ENCODE peak calls at places on chromosomes 2 and 18, in four cellular contexts. One of them, this sample, is unnamed.

GRCh38 chr2:160679686-160680085 is 186.1 kb upstream of the RBMS1 start:
- DNase-seq in left ventricle myocardium inferior: no peak
- DNase-seq in right lobe of liver: no peak
- DNase-seq in IMR-90: no peak
- DNase-seq in this sample: no peak

GRCh38 chr2:3108105-3108504 is 269.5 kb downstream of the EIPR1 start:
- DNase-seq in right lobe of liver: peak; percentile 35
- DNase-seq in left ventricle myocardium inferior: no peak
- DNase-seq in IMR-90: no peak
- DNase-seq in this sample: no peak

GRCh38 chr2:149733936-149734685 is 146.5 kb upstream of the MMADHC start:
- DNase-seq in right lobe of liver: no peak
- DNase-seq in IMR-90: peak; percentile 48
- DNase-seq in left ventricle myocardium inferior: no peak
- DNase-seq in this sample: no peak

GRCh38 chr2:15700610-15701325 is 109.1 kb downstream of the DDX1 start:
- DNase-seq in left ventricle myocardium inferior: no peak
- DNase-seq in IMR-90: no peak
- DNase-seq in right lobe of liver: no peak
- DNase-seq in this sample: no peak

GRCh38 chr2:17857016-17857415 is 21.5 kb upstream of the KCNS3 start:
- DNase-seq in left ventricle myocardium inferior: no peak
- DNase-seq in IMR-90: peak; percentile 18
- DNase-seq in right lobe of liver: no peak
- DNase-seq in this sample: no peak

GRCh38 chr2:71402427-71402826 is 50.9 kb upstream of the DYSF start:
- DNase-seq in IMR-90: no peak
- DNase-seq in right lobe of liver: no peak
- DNase-seq in left ventricle myocardium inferior: no peak
- DNase-seq in this sample: no peak

GRCh38 chr2:48589170-48589767 is 28.4 kb upstream of the GTF2A1L start:
- DNase-seq in IMR-90: peak; percentile 59
- DNase-seq in left ventricle myocardium inferior: peak; percentile 20
- DNase-seq in right lobe of liver: no peak
- DNase-seq in this sample: no peak

GRCh38 chr2:174786066-174786725 is 21.9 kb upstream of the CHRNA1 start:
- DNase-seq in right lobe of liver: no peak
- DNase-seq in left ventricle myocardium inferior: no peak
- DNase-seq in IMR-90: peak; percentile 51
- DNase-seq in this sample: no peak

GRCh38 chr2:17830053-17831034 is 14.1 kb downstream of the MSGN1 start:
- DNase-seq in left ventricle myocardium inferior: peak; percentile 79
- DNase-seq in IMR-90: peak; percentile 65
- DNase-seq in right lobe of liver: peak; percentile 75
- DNase-seq in this sample: peak; percentile 89

GRCh38 chr2:223937535-223937934 is 7.6 kb downstream of the WDFY1 start:
- DNase-seq in right lobe of liver: no peak
- DNase-seq in IMR-90: no peak
- DNase-seq in left ventricle myocardium inferior: no peak
- DNase-seq in this sample: no peak

GRCh38 chr2:188345020-188345419 is 53.3 kb downstream of the GULP1 start:
- DNase-seq in right lobe of liver: no peak
- DNase-seq in IMR-90: peak; percentile 14
- DNase-seq in left ventricle myocardium inferior: no peak
- DNase-seq in this sample: no peak

GRCh38 chr2:10303174-10303633 is 500 bp downstream of the HPCAL1 start:
- DNase-seq in right lobe of liver: peak; percentile 54
- DNase-seq in IMR-90: no peak
- DNase-seq in left ventricle myocardium inferior: no peak
- DNase-seq in this sample: no peak

GRCh38 chr2:207437857-207438166 is 92.0 kb upstream of the CREB1 start:
- DNase-seq in right lobe of liver: peak; percentile 47
- DNase-seq in IMR-90: no peak
- DNase-seq in left ventricle myocardium inferior: no peak
- DNase-seq in this sample: no peak

GRCh38 chr2:105271393-105272045 is 30.0 kb downstream of the GPR45 start:
- DNase-seq in IMR-90: no peak
- DNase-seq in left ventricle myocardium inferior: no peak
- DNase-seq in right lobe of liver: no peak
- DNase-seq in this sample: no peak

GRCh38 chr18:45251236-45251635 is 364.0 kb upstream of the SLC14A2 start:
- DNase-seq in right lobe of liver: no peak
- DNase-seq in left ventricle myocardium inferior: no peak
- DNase-seq in IMR-90: no peak
- DNase-seq in this sample: no peak

GRCh38 chr2:39506215-39506614 is 69.1 kb upstream of the MAP4K3 start:
- DNase-seq in IMR-90: no peak
- DNase-seq in right lobe of liver: no peak
- DNase-seq in left ventricle myocardium inferior: no peak
- DNase-seq in this sample: no peak

GRCh38 chr2:145012806-145013205 is 492.9 kb upstream of the ZEB2 start:
- DNase-seq in right lobe of liver: no peak
- DNase-seq in left ventricle myocardium inferior: no peak
- DNase-seq in IMR-90: no peak
- DNase-seq in this sample: no peak

GRCh38 chr2:108621087-108621559 is 86.9 kb downstream of the LIMS1 start:
- DNase-seq in IMR-90: peak; percentile 46
- DNase-seq in right lobe of liver: no peak
- DNase-seq in left ventricle myocardium inferior: no peak
- DNase-seq in this sample: peak; percentile 61

GRCh38 chr2:158779621-158780020 is 15.5 kb upstream of the DAPL1 start:
- DNase-seq in right lobe of liver: no peak
- DNase-seq in IMR-90: no peak
- DNase-seq in left ventricle myocardium inferior: no peak
- DNase-seq in this sample: no peak

GRCh38 chr2:221655279-221655678 is 83.2 kb upstream of the EPHA4 start:
- DNase-seq in IMR-90: no peak
- DNase-seq in left ventricle myocardium inferior: no peak
- DNase-seq in right lobe of liver: no peak
- DNase-seq in this sample: no peak

GRCh38 chr2:222944552-222944951 is 83.7 kb downstream of the ACSL3 start:
- DNase-seq in right lobe of liver: no peak
- DNase-seq in IMR-90: peak; percentile 26
- DNase-seq in left ventricle myocardium inferior: no peak
- DNase-seq in this sample: no peak

GRCh38 chr18:3015203-3015590 is 2.3 kb upstream of the LPIN2 start:
- DNase-seq in left ventricle myocardium inferior: no peak
- DNase-seq in right lobe of liver: no peak
- DNase-seq in IMR-90: peak; percentile 84
- DNase-seq in this sample: no peak

GRCh38 chr2:181615086-181615635 is 41.7 kb downstream of the CERKL start:
- DNase-seq in right lobe of liver: no peak
- DNase-seq in left ventricle myocardium inferior: no peak
- DNase-seq in IMR-90: no peak
- DNase-seq in this sample: no peak

GRCh38 chr2:86393521-86394490 is 47.4 kb upstream of the KDM3A start:
- DNase-seq in IMR-90: peak; percentile 22
- DNase-seq in left ventricle myocardium inferior: peak; percentile 30
- DNase-seq in right lobe of liver: no peak
- DNase-seq in this sample: no peak

GRCh38 chr18:58768293-58768974 is 96.2 kb upstream of the ZNF532 start:
- DNase-seq in right lobe of liver: peak; percentile 76
- DNase-seq in IMR-90: peak; percentile 48
- DNase-seq in left ventricle myocardium inferior: peak; percentile 73
- DNase-seq in this sample: peak; percentile 80

GRCh38 chr2:143399679-143400078 is 270.5 kb downstream of the ARHGAP15 start:
- DNase-seq in left ventricle myocardium inferior: no peak
- DNase-seq in right lobe of liver: no peak
- DNase-seq in IMR-90: peak; percentile 20
- DNase-seq in this sample: no peak

GRCh38 chr2:200423552-200423951 is 86.3 kb downstream of the KCTD18 start:
- DNase-seq in left ventricle myocardium inferior: no peak
- DNase-seq in IMR-90: no peak
- DNase-seq in right lobe of liver: no peak
- DNase-seq in this sample: no peak

GRCh38 chr2:56376699-56377665 is 193.2 kb downstream of the CCDC85A start:
- DNase-seq in left ventricle myocardium inferior: no peak
- DNase-seq in right lobe of liver: no peak
- DNase-seq in IMR-90: no peak
- DNase-seq in this sample: no peak

GRCh38 chr2:54206596-54206995 is 49.4 kb downstream of the TSPYL6 start:
- DNase-seq in IMR-90: peak; percentile 46
- DNase-seq in right lobe of liver: no peak
- DNase-seq in left ventricle myocardium inferior: no peak
- DNase-seq in this sample: no peak

GRCh38 chr2:74741651-74742050 is 87.6 kb downstream of the SEMA4F start:
- DNase-seq in right lobe of liver: no peak
- DNase-seq in left ventricle myocardium inferior: no peak
- DNase-seq in IMR-90: no peak
- DNase-seq in this sample: no peak

GRCh38 chr2:54999182-54999581 is 51.1 kb downstream of the RTN4 start:
- DNase-seq in IMR-90: peak; percentile 77
- DNase-seq in right lobe of liver: no peak
- DNase-seq in left ventricle myocardium inferior: no peak
- DNase-seq in this sample: no peak

GRCh38 chr18:35236964-35237363 is 3.9 kb upstream of the ZNF397 start:
- DNase-seq in left ventricle myocardium inferior: no peak
- DNase-seq in IMR-90: no peak
- DNase-seq in right lobe of liver: no peak
- DNase-seq in this sample: no peak

GRCh38 chr2:2880938-2881337 is 496.7 kb downstream of the EIPR1 start:
- DNase-seq in left ventricle myocardium inferior: no peak
- DNase-seq in right lobe of liver: peak; percentile 14
- DNase-seq in IMR-90: no peak
- DNase-seq in this sample: no peak

GRCh38 chr2:220076734-220077133 is 449.3 kb downstream of the SLC4A3 start:
- DNase-seq in left ventricle myocardium inferior: no peak
- DNase-seq in IMR-90: peak; percentile 42
- DNase-seq in right lobe of liver: no peak
- DNase-seq in this sample: no peak

GRCh38 chr2:129903586-129904425 is 75.7 kb upstream of the RAB6C start:
- DNase-seq in left ventricle myocardium inferior: no peak
- DNase-seq in right lobe of liver: no peak
- DNase-seq in IMR-90: no peak
- DNase-seq in this sample: no peak

GRCh38 chr2:217653240-217653639 is 349.6 kb downstream of the TNS1 start:
- DNase-seq in right lobe of liver: no peak
- DNase-seq in left ventricle myocardium inferior: peak; percentile 26
- DNase-seq in IMR-90: peak; percentile 89
- DNase-seq in this sample: no peak

GRCh38 chr2:28004086-28004485 is 113.6 kb downstream of the BABAM2 start:
- DNase-seq in right lobe of liver: no peak
- DNase-seq in left ventricle myocardium inferior: no peak
- DNase-seq in IMR-90: peak; percentile 96
- DNase-seq in this sample: no peak

GRCh38 chr2:241425368-241425767 is 69.3 kb downstream of the FARP2 start:
- DNase-seq in left ventricle myocardium inferior: no peak
- DNase-seq in IMR-90: no peak
- DNase-seq in right lobe of liver: no peak
- DNase-seq in this sample: no peak

GRCh38 chr2:241432824-241433448 is 75.4 kb downstream of the STK25 start:
- DNase-seq in IMR-90: no peak
- DNase-seq in right lobe of liver: no peak
- DNase-seq in left ventricle myocardium inferior: no peak
- DNase-seq in this sample: no peak

DNA sequence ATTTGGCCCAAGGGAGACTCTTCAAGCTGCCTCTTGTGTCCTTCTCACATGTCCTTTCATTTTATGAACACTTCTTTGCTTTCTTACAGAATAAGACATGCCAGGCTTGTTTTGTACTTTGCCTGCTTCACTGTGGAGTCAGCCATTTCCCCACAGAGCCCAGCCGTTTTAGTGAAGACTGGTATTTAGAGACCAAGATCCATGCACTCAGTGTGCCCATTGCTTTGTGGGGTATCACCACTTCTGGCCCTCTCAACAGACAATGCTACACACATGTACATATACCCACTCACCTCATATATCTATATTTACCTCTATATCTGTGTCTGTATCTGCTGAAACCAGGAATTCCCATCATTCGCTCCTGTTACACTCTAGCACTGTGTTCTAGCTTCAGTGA is 74.1 kb downstream of the FARP2 start:
- DNase-seq in IMR-90: no peak
- DNase-seq in right lobe of liver: no peak
- DNase-seq in left ventricle myocardium inferior: no peak
- DNase-seq in this sample: no peak
- H3K36me3 ChIP-seq in IMR-90: peaks cover 17% of the 10 kb centered on the region
- H3K36me3 ChIP-seq in right lobe of liver: no peaks in the 10 kb centered on the region
- H3K36me3 ChIP-seq in left ventricle myocardium inferior: peaks cover 55% of the 10 kb centered on the region
- H3K36me3 ChIP-seq in this sample: no peaks in the 10 kb centered on the region

GRCh38 chr2:12052771-12053170 is 306.3 kb downstream of the LPIN1 start:
- DNase-seq in left ventricle myocardium inferior: no peak
- DNase-seq in IMR-90: no peak
- DNase-seq in right lobe of liver: no peak
- DNase-seq in this sample: no peak

GRCh38 chr2:12051831-12052230 is 305.4 kb downstream of the LPIN1 start:
- DNase-seq in right lobe of liver: no peak
- DNase-seq in IMR-90: peak; percentile 87
- DNase-seq in left ventricle myocardium inferior: no peak
- DNase-seq in this sample: no peak

GRCh38 chr2:12047761-12048160 is 301.3 kb downstream of the LPIN1 start:
- DNase-seq in right lobe of liver: no peak
- DNase-seq in IMR-90: no peak
- DNase-seq in left ventricle myocardium inferior: no peak
- DNase-seq in this sample: no peak

GRCh38 chr2:12048551-12048950 is 302.1 kb downstream of the LPIN1 start:
- DNase-seq in IMR-90: no peak
- DNase-seq in left ventricle myocardium inferior: no peak
- DNase-seq in right lobe of liver: no peak
- DNase-seq in this sample: no peak

GRCh38 chr2:12050381-12050780 is 303.9 kb downstream of the LPIN1 start:
- DNase-seq in left ventricle myocardium inferior: no peak
- DNase-seq in IMR-90: peak; percentile 94
- DNase-seq in right lobe of liver: no peak
- DNase-seq in this sample: no peak
- TF ChIP-seq CTCF in left ventricle myocardium inferior: no peak
- TF ChIP-seq CTCF in IMR-90: peak; percentile 46
- TF ChIP-seq CTCF in right lobe of liver: no peak
- TF ChIP-seq CTCF in this sample: no peak

GRCh38 chr2:43945439-43945838 is 50.4 kb downstream of the LRPPRC start:
- DNase-seq in right lobe of liver: no peak
- DNase-seq in IMR-90: no peak
- DNase-seq in left ventricle myocardium inferior: no peak
- DNase-seq in this sample: no peak
- H3K36me3 ChIP-seq in right lobe of liver: no peaks in the 10 kb centered on the region
- H3K36me3 ChIP-seq in IMR-90: peaks cover 19% of the 10 kb centered on the region
- H3K36me3 ChIP-seq in left ventricle myocardium inferior: peaks cover 73% of the 10 kb centered on the region
- H3K36me3 ChIP-seq in this sample: peaks cover 13% of the 10 kb centered on the region

DNA sequence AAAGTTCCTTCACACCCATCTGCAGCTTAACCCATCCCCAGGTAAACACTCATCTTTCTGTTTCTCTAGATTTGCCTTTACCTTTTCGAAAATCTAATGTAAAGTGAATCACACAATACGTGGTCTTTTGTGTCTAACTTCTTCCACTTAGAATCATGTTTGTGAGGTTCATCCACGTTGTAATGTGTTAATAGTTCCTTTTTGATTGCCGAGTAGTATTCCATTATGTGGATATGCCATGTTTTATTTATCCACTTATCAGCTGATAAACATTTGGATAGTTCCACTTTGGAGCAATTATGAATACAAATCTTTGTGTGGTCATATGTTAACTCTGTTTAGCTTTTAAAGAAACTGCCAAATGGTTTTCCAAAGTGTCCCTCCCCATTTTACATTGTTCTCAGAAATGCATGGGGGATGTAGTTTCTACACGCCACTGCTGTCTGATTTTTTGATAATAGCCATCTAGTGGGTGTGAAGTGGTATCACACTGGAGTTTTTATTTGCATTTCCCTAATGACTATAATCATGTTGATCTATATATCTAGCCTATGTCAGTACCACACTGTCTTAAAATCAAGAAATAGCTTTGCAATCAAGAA is 22.3 kb downstream of the PECR start:
- DNase-seq in right lobe of liver: no peak
- DNase-seq in left ventricle myocardium inferior: no peak
- DNase-seq in IMR-90: no peak
- DNase-seq in this sample: no peak
- TF ChIP-seq CTCF in right lobe of liver: peak; percentile 5
- TF ChIP-seq CTCF in left ventricle myocardium inferior: no peak
- TF ChIP-seq CTCF in IMR-90: peak; percentile 2
- TF ChIP-seq CTCF in this sample: no peak

This sample was measured in mucosa of descending colon.